ENCODE peak calls at places on chromosomes 2 and 18, in five cellular contexts. E is hepatocyte, M is MM.1S, P is HCT116, A is Karpas-422. F is an unnamed sample.

GRCh38 chr2:8564475-8564874 is 117.4 kb upstream of the ID2 start:
- DNase-seq in E (no peak), M (no peak), P (no peak), A (no peak), F (no peak)

GRCh38 chr2:161076936-161077335 is 83.3 kb upstream of the TANK start:
- DNase-seq in E (no peak), M (no peak), P (no peak), A (no peak), F (no peak)

GRCh38 chr2:128293870-128294455 is 24.7 kb downstream of the HS6ST1 start:
- DNase-seq in E (no peak), M (no peak), P (no peak), A (no peak), F (no peak)

GRCh38 chr2:61045999-61046398 is 19.7 kb upstream of the SANBR start:
- DNase-seq in E (no peak), M (no peak), P (no peak), A (no peak), F (no peak)

GRCh38 chr2:60992985-60993392 is 24.5 kb upstream of the PEX13 start:
- DNase-seq in E (no peak), M (peak; percentile 94), P (no peak), A (peak; percentile 94), F (peak; percentile 54)

GRCh38 chr2:105143467-105144127 is 97.9 kb upstream of the GPR45 start:
- DNase-seq in E (peak; percentile 37), M (peak; percentile 41), P (no peak), A (no peak), F (no peak)

GRCh38 chr2:199456383-199457146 is 1.2 kb downstream of the SATB2 start:
- DNase-seq in E (no peak), M (no peak), P (no peak), A (no peak), F (peak; percentile 19)

GRCh38 chr18:62710417-62710816 is 4.9 kb upstream of the PHLPP1 start:
- DNase-seq in E (no peak), M (no peak), P (no peak), A (no peak), F (no peak)

GRCh38 chr2:176421291-176422050 is 152.2 kb downstream of the MTX2 start:
- DNase-seq in E (peak; percentile 0), M (no peak), P (no peak), A (no peak), F (no peak)

GRCh38 chr2:219174801-219175200 is 1.9 kb downstream of the CNPPD1 start:
- DNase-seq in E (no peak), M (no peak), P (no peak), A (peak; percentile 32), F (no peak)

GRCh38 chr2:219177594-219178376 is at the start of gene RETREG2:
- DNase-seq in E (peak; percentile 97), M (peak; percentile 92), P (peak; percentile 84), A (peak; percentile 95), F (peak; percentile 95)

GRCh38 chr2:219175486-219175885 is 1.2 kb downstream of the CNPPD1 start:
- DNase-seq in E (no peak), M (no peak), P (no peak), A (no peak), F (no peak)

GRCh38 chr2:219176818-219177593 is at the start of gene CNPPD1:
- DNase-seq in E (peak; percentile 95), M (peak; percentile 91), P (peak; percentile 56), A (peak; percentile 94), F (peak; percentile 92)

DNA sequence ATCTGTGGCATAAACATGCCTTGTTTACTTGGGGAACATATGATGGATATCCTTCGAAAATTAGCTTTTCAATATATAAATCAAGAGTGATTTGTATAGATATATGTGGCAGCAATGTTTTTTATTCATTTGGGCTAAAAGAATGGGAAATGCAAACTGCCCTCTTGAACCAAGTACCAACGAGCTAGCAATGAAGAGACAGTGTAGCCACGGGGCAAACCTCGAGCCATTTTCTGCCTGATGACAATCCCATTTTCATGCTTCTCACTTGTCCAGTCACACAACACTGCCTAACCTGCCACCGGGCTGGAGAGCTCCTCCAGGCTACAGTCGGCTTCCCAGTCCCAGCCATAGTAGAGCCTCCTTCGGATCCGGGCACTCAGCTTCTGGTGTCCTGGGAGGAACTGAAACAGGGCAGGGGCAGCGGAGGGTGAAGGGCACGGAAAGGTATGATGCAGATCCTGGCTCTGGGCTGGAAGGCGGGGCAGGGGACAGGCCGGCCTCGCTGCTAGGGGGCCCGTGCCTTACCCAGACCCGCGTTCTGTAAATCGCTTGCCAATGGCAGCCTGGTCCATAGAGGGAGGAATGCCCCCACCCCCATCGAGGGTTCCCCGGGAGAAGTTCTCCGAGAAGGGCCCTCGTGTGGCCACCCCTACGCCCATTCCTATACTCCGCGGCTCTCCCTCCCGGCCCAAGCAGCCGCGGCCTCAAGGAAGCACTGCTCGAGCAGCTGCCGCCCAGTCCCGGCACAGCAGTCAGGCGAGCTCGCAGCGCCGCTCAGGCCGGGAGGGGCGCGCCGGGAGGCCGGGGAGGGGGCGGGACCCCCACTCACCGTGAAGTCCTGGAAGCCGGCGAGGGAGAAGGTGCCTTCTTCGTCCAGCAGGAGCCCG is 552 bp downstream of the CNPPD1 start:
- DNase-seq in E (peak; percentile 71), M (peak; percentile 30), P (no peak), A (peak; percentile 84), F (peak; percentile 68)
- H3K27ac ChIP-seq in E (peak overlapping the region; percentile 98), M (peak overlapping the region; percentile 98), P (peak overlapping the region; percentile 97), A (peak overlapping the region; percentile 88), F (peak overlapping the region; percentile 92)

DNA sequence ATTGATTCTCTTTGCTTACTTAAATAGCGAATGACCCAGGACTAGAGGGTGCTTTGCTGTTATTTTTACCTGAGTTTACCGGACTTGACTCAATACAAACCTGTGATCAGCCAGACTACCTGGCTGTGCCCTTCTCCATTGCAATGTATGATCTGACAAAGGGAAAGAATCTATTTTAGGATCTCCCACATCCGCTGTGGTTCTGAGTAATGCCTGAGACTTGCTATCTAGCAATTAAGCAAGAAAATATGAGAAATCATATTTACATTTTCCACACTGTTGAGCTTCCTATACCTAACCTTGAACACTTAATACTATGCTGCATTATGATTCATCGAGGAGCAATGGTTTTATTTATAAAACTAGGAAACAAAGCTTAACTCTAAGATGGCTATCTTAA is 215.2 kb downstream of the RAD51AP2 start:
- DNase-seq in E (no peak), M (peak; percentile 41), P (no peak), A (no peak), F (no peak)
- H2AFZ ChIP-seq in E (no peak overlapping the region), M (no peak overlapping the region), P (peak overlapping the region; percentile 36), A (no peak overlapping the region), F (no peak overlapping the region)

DNA sequence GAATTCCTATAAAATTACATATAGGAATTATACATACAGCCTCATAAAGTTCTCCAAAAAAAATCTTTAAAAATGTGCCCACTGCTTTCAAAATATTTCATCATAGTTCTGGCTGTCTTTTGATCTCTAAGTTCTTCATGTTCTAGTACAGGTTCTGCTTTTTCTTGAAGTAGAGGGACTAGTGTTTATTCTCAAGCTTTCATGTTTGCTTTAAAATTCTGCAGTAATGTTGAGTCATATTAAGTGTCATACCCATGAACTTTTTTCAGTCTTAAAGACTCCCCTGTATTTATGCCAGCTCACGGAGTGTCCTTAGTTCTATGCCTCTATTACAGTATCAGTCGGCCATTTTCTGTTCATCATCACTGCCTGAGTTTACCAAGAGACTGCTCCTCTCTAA is 54.8 kb upstream of the CCDC141 start:
- DNase-seq in E (peak; percentile 15), M (no peak), P (no peak), A (no peak), F (no peak)
- H3K27ac ChIP-seq in E (peak overlapping the region; percentile 65), M (no peak overlapping the region), P (no peak overlapping the region), A (no peak overlapping the region), F (no peak overlapping the region)

DNA sequence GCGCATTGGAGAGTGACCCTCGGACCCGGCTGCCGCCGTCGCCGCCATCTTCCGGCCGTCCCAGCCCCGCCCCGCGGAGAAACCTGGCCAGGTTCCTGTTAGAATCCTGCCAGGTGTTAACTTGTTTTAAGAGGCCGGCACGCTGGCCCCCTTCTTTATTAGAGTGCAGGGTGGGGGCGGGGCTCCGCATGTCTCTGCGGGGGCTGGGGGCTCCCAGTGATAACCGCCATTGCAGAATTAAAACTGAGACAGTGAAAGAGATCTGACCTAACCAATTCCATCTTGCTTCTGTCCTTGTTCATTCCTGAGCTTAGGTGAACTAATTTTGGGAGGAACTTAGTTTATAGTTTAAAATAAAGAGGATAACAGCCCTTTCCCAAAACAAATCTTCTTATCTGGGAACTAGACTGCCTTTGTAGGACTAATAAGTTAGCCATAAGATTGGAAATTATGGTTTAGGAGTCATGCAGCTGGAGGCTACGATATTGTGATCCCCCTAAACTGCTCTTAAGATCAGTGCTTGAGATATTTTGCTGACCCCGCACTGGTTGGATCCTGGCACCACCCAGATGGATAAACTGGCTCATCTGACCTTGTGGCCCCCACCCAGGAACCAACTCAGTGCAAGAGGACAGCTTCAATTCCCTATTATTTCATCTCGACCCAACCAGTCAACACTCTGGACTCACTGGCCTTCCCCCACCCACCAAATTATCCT is 543 bp upstream of the STARD7 start:
- DNase-seq in E (no peak), M (no peak), P (no peak), A (no peak), F (no peak)
- H2AFZ ChIP-seq in E (peak overlapping the region; percentile 86), M (peak overlapping the region; percentile 42), P (no peak overlapping the region), A (peak overlapping the region; percentile 18), F (peak overlapping the region; percentile 30)

GRCh38 chr2:69126341-69126740 is 113.4 kb downstream of the ANTXR1 start:
- DNase-seq in E (no peak), M (no peak), P (no peak), A (no peak), F (no peak)
- H3K27ac ChIP-seq in E (no peak overlapping the region), M (no peak overlapping the region), P (no peak overlapping the region), A (no peak overlapping the region), F (no peak overlapping the region)

GRCh38 chr2:55452879-55453278 is 33.2 kb upstream of the CCDC88A start:
- DNase-seq in E (peak; percentile 10), M (no peak), P (no peak), A (no peak), F (no peak)
- H2AFZ ChIP-seq in E (no peak overlapping the region), M (no peak overlapping the region), P (no peak overlapping the region), A (no peak overlapping the region), F (no peak overlapping the region)

DNA sequence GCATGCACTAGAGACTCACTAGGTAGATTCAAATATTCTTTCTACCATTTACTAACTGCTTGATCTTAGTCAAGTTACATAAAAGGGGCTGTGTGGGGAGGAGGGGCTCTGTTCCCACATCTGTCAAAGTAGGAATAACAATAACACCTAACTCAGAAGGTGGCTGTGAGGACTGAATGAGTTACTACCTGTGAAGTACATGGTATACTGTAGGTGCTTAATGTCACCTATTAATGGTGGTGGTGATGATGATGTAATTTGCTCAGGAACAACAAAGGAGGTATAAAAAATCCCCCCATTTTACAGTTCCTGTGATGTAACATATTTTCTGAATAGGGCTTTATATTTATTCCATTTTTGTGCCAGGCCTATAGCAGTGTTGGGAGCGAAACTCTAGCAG is 40.7 kb downstream of the STAT1 start:
- DNase-seq in E (no peak), M (no peak), P (no peak), A (no peak), F (no peak)
- H3K27ac ChIP-seq in E (no peak overlapping the region), M (no peak overlapping the region), P (no peak overlapping the region), A (no peak overlapping the region), F (no peak overlapping the region)

F was measured in OCI-LY7.